ENCODE peak calls at places on chromosomes 2 and 18, in nine cellular contexts. One of them, this sample, is unnamed.

GRCh38 chr2:22281033-22281432 is 1103.9 kb upstream of the KLHL29 start:
- DNase-seq in heart right ventricle: peak
- DNase-seq in lower leg skin: no peak
- DNase-seq in fibroblast of pulmonary artery: peak
- DNase-seq in endodermal cell: no peak
- DNase-seq in kidney epithelial cell: no peak
- DNase-seq in HFF-Myc: no peak
- DNase-seq in cardiac fibroblast: peak
- DNase-seq in IMR-90: peak
- DNase-seq in this sample: peak

GRCh38 chr2:24659862-24660261 is 133.3 kb downstream of the PTRHD1 start:
- DNase-seq in IMR-90: no peak
- DNase-seq in endodermal cell: no peak
- DNase-seq in HFF-Myc: no peak
- DNase-seq in heart right ventricle: no peak
- DNase-seq in fibroblast of pulmonary artery: no peak
- DNase-seq in cardiac fibroblast: no peak
- DNase-seq in kidney epithelial cell: no peak
- DNase-seq in lower leg skin: no peak
- DNase-seq in this sample: no peak

GRCh38 chr2:219658861-219659260 is 31.4 kb downstream of the SLC4A3 start:
- DNase-seq in fibroblast of pulmonary artery: no peak
- DNase-seq in cardiac fibroblast: no peak
- DNase-seq in lower leg skin: no peak
- DNase-seq in IMR-90: no peak
- DNase-seq in heart right ventricle: no peak
- DNase-seq in kidney epithelial cell: no peak
- DNase-seq in endodermal cell: peak
- DNase-seq in HFF-Myc: no peak
- DNase-seq in this sample: no peak

GRCh38 chr2:124145982-124146381 is 120.9 kb downstream of the CNTNAP5 start:
- DNase-seq in IMR-90: no peak
- DNase-seq in heart right ventricle: no peak
- DNase-seq in fibroblast of pulmonary artery: no peak
- DNase-seq in cardiac fibroblast: no peak
- DNase-seq in lower leg skin: no peak
- DNase-seq in HFF-Myc: no peak
- DNase-seq in endodermal cell: no peak
- DNase-seq in kidney epithelial cell: no peak
- DNase-seq in this sample: no peak

GRCh38 chr2:232571026-232571474 is 20.6 kb downstream of the EIF4E2 start:
- DNase-seq in endodermal cell: no peak
- DNase-seq in heart right ventricle: no peak
- DNase-seq in HFF-Myc: peak
- DNase-seq in lower leg skin: no peak
- DNase-seq in kidney epithelial cell: no peak
- DNase-seq in fibroblast of pulmonary artery: no peak
- DNase-seq in IMR-90: peak
- DNase-seq in cardiac fibroblast: no peak
- DNase-seq in this sample: peak

GRCh38 chr18:30601541-30601940 is 441.0 kb downstream of the DSC3 start:
- DNase-seq in IMR-90: no peak
- DNase-seq in fibroblast of pulmonary artery: no peak
- DNase-seq in cardiac fibroblast: no peak
- DNase-seq in HFF-Myc: no peak
- DNase-seq in endodermal cell: no peak
- DNase-seq in heart right ventricle: no peak
- DNase-seq in kidney epithelial cell: no peak
- DNase-seq in lower leg skin: no peak
- DNase-seq in this sample: no peak

GRCh38 chr2:216911008-216911407 is 51.1 kb upstream of the TNP1 start:
- DNase-seq in kidney epithelial cell: no peak
- DNase-seq in heart right ventricle: no peak
- DNase-seq in fibroblast of pulmonary artery: no peak
- DNase-seq in HFF-Myc: no peak
- DNase-seq in endodermal cell: no peak
- DNase-seq in cardiac fibroblast: no peak
- DNase-seq in IMR-90: no peak
- DNase-seq in lower leg skin: no peak
- DNase-seq in this sample: no peak

GRCh38 chr18:73079920-73080319 is 212.1 kb upstream of the NETO1 start:
- DNase-seq in fibroblast of pulmonary artery: no peak
- DNase-seq in heart right ventricle: no peak
- DNase-seq in IMR-90: no peak
- DNase-seq in kidney epithelial cell: no peak
- DNase-seq in HFF-Myc: no peak
- DNase-seq in endodermal cell: no peak
- DNase-seq in cardiac fibroblast: no peak
- DNase-seq in lower leg skin: no peak
- DNase-seq in this sample: no peak

GRCh38 chr2:18498531-18498930 is 61.9 kb downstream of the RDH14 start:
- DNase-seq in cardiac fibroblast: no peak
- DNase-seq in fibroblast of pulmonary artery: no peak
- DNase-seq in kidney epithelial cell: no peak
- DNase-seq in lower leg skin: no peak
- DNase-seq in endodermal cell: no peak
- DNase-seq in IMR-90: no peak
- DNase-seq in heart right ventricle: no peak
- DNase-seq in HFF-Myc: no peak
- DNase-seq in this sample: peak

GRCh38 chr18:13540783-13541182 is 185.6 kb downstream of the FAM210A start:
- DNase-seq in endodermal cell: peak
- DNase-seq in HFF-Myc: no peak
- DNase-seq in IMR-90: no peak
- DNase-seq in fibroblast of pulmonary artery: no peak
- DNase-seq in heart right ventricle: no peak
- DNase-seq in kidney epithelial cell: no peak
- DNase-seq in lower leg skin: no peak
- DNase-seq in cardiac fibroblast: no peak
- DNase-seq in this sample: no peak

GRCh38 chr2:202824901-202825300 is 46.7 kb downstream of the ICA1L start:
- DNase-seq in fibroblast of pulmonary artery: no peak
- DNase-seq in lower leg skin: no peak
- DNase-seq in kidney epithelial cell: no peak
- DNase-seq in heart right ventricle: no peak
- DNase-seq in HFF-Myc: no peak
- DNase-seq in cardiac fibroblast: no peak
- DNase-seq in IMR-90: peak
- DNase-seq in endodermal cell: no peak
- DNase-seq in this sample: peak

GRCh38 chr2:179981085-179981484 is 26.0 kb downstream of the CWC22 start:
- DNase-seq in endodermal cell: no peak
- DNase-seq in HFF-Myc: peak
- DNase-seq in fibroblast of pulmonary artery: peak
- DNase-seq in cardiac fibroblast: peak
- DNase-seq in lower leg skin: no peak
- DNase-seq in IMR-90: peak
- DNase-seq in kidney epithelial cell: no peak
- DNase-seq in heart right ventricle: no peak
- DNase-seq in this sample: peak

GRCh38 chr2:3179208-3179607 is 198.4 kb downstream of the EIPR1 start:
- DNase-seq in heart right ventricle: no peak
- DNase-seq in fibroblast of pulmonary artery: no peak
- DNase-seq in HFF-Myc: no peak
- DNase-seq in cardiac fibroblast: no peak
- DNase-seq in endodermal cell: peak
- DNase-seq in kidney epithelial cell: no peak
- DNase-seq in lower leg skin: no peak
- DNase-seq in IMR-90: no peak
- DNase-seq in this sample: no peak
- TF ChIP-seq CTCF in heart right ventricle: no peak
- TF ChIP-seq CTCF in fibroblast of pulmonary artery: no peak
- TF ChIP-seq CTCF in HFF-Myc: peak
- TF ChIP-seq CTCF in cardiac fibroblast: no peak
- TF ChIP-seq CTCF in endodermal cell: peak
- TF ChIP-seq CTCF in kidney epithelial cell: peak
- TF ChIP-seq CTCF in lower leg skin: no peak
- TF ChIP-seq CTCF in IMR-90: no peak
- TF ChIP-seq CTCF in this sample: peak

GRCh38 chr18:55433140-55433539 is 154.9 kb downstream of the TCF4 start:
- DNase-seq in cardiac fibroblast: no peak
- DNase-seq in kidney epithelial cell: no peak
- DNase-seq in lower leg skin: no peak
- DNase-seq in HFF-Myc: no peak
- DNase-seq in endodermal cell: no peak
- DNase-seq in fibroblast of pulmonary artery: no peak
- DNase-seq in heart right ventricle: no peak
- DNase-seq in IMR-90: no peak
- DNase-seq in this sample: no peak

GRCh38 chr18:55430026-55430425 is 158.0 kb downstream of the TCF4 start:
- DNase-seq in heart right ventricle: no peak
- DNase-seq in kidney epithelial cell: no peak
- DNase-seq in lower leg skin: no peak
- DNase-seq in fibroblast of pulmonary artery: no peak
- DNase-seq in endodermal cell: no peak
- DNase-seq in HFF-Myc: no peak
- DNase-seq in IMR-90: no peak
- DNase-seq in cardiac fibroblast: no peak
- DNase-seq in this sample: no peak

GRCh38 chr18:55435592-55435991 is 152.4 kb downstream of the TCF4 start:
- DNase-seq in kidney epithelial cell: no peak
- DNase-seq in lower leg skin: no peak
- DNase-seq in cardiac fibroblast: no peak
- DNase-seq in HFF-Myc: no peak
- DNase-seq in fibroblast of pulmonary artery: no peak
- DNase-seq in endodermal cell: no peak
- DNase-seq in IMR-90: no peak
- DNase-seq in heart right ventricle: no peak
- DNase-seq in this sample: peak

GRCh38 chr18:55432307-55433040 is 155.5 kb downstream of the TCF4 start:
- DNase-seq in heart right ventricle: no peak
- DNase-seq in kidney epithelial cell: no peak
- DNase-seq in lower leg skin: no peak
- DNase-seq in fibroblast of pulmonary artery: no peak
- DNase-seq in cardiac fibroblast: no peak
- DNase-seq in HFF-Myc: no peak
- DNase-seq in IMR-90: no peak
- DNase-seq in endodermal cell: no peak
- DNase-seq in this sample: no peak

DNA sequence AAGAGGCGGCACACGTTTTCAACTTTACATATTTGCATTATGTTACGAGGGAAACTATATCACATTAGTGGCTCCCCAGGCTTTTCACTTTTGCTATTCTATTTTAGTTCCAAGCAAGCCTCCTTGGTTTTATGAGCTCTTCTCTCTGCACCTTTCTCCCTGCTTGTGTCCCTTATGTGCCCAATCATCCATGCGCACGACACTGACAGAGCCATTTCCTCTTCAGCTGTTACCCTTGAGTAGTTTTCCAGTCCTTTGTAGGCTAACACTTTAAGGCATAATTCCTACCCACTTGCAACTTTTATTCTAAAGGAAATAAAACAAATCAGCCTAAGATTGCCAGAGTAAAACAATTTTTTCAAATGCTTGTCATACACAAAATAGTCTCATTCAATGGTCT is 154.3 kb downstream of the TCF4 start:
- DNase-seq in cardiac fibroblast: no peak
- DNase-seq in HFF-Myc: no peak
- DNase-seq in lower leg skin: no peak
- DNase-seq in fibroblast of pulmonary artery: no peak
- DNase-seq in kidney epithelial cell: no peak
- DNase-seq in heart right ventricle: no peak
- DNase-seq in IMR-90: no peak
- DNase-seq in endodermal cell: no peak
- DNase-seq in this sample: no peak
- H3K4me3 ChIP-seq in cardiac fibroblast: no peak
- H3K4me3 ChIP-seq in HFF-Myc: no peak
- H3K4me3 ChIP-seq in lower leg skin: no peak
- H3K4me3 ChIP-seq in fibroblast of pulmonary artery: no peak
- H3K4me3 ChIP-seq in kidney epithelial cell: no peak
- H3K4me3 ChIP-seq in heart right ventricle: no peak
- H3K4me3 ChIP-seq in IMR-90: no peak
- H3K4me3 ChIP-seq in endodermal cell: no peak
- H3K4me3 ChIP-seq in this sample: no peak

GRCh38 chr2:53403836-53404413 is 363.7 kb upstream of the CHAC2 start:
- DNase-seq in IMR-90: peak
- DNase-seq in endodermal cell: no peak
- DNase-seq in kidney epithelial cell: peak
- DNase-seq in HFF-Myc: no peak
- DNase-seq in fibroblast of pulmonary artery: peak
- DNase-seq in heart right ventricle: no peak
- DNase-seq in cardiac fibroblast: peak
- DNase-seq in lower leg skin: no peak
- DNase-seq in this sample: peak

DNA sequence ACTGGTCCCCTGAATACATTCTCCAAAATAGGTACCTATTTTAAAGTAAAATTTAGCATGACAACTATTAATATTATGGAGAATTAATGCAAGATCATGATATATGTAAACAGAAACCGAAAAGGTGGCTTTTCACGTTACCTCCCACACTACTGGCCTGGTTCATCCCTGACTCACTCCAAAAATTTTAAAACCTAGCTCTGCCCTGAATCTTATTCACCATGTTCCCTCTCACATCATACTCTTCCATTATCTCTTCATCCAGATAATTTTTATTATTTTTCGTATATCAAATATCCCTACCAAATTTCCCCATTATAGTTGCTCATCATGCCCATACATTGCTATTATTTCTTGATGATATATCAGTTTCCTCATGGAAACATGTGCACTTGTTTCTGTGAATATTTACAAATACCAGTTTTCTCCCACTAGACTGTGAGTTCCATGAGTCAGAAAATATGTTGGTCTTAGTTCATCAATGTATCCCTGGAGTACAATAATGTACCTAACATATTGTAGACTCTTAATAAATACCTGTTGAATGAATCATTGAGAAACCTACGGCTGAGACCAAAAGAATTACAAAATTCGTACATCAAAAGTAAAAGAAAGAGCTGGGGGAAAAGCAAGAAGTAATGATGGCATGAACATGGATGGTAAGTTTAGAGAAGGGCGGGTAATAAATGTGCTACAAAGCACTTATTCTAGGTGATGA is 360.1 kb upstream of the CHAC2 start:
- DNase-seq in heart right ventricle: no peak
- DNase-seq in endodermal cell: no peak
- DNase-seq in kidney epithelial cell: peak
- DNase-seq in fibroblast of pulmonary artery: no peak
- DNase-seq in cardiac fibroblast: no peak
- DNase-seq in HFF-Myc: no peak
- DNase-seq in IMR-90: peak
- DNase-seq in lower leg skin: no peak
- DNase-seq in this sample: peak
- TF ChIP-seq CTCF in heart right ventricle: no peak
- TF ChIP-seq CTCF in endodermal cell: no peak
- TF ChIP-seq CTCF in kidney epithelial cell: no peak
- TF ChIP-seq CTCF in fibroblast of pulmonary artery: no peak
- TF ChIP-seq CTCF in cardiac fibroblast: no peak
- TF ChIP-seq CTCF in HFF-Myc: no peak
- TF ChIP-seq CTCF in IMR-90: no peak
- TF ChIP-seq CTCF in lower leg skin: no peak
- TF ChIP-seq CTCF in this sample: no peak

DNA sequence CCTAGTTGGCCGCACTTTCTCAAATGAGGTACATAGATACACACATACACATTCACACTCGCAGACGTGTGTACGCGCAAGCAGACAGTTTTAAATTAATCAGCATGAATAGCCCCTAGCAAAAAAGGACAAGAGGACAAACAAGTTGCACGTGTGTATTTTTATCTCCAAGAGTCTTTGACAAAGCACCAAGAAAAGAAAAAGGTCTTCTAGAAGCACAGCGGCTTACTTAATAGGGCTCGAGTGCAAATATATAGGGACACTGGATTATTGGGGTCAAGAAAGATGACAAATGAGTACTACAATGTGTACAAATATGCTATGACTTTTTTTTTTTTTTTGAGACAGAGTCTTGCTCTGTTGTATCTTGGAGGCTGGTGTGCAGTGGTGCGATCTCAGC is 1.7 kb upstream of the BCL2 start:
- DNase-seq in heart right ventricle: no peak
- DNase-seq in HFF-Myc: no peak
- DNase-seq in cardiac fibroblast: no peak
- DNase-seq in kidney epithelial cell: no peak
- DNase-seq in lower leg skin: no peak
- DNase-seq in fibroblast of pulmonary artery: no peak
- DNase-seq in IMR-90: no peak
- DNase-seq in endodermal cell: no peak
- DNase-seq in this sample: no peak
- H3K4me3 ChIP-seq in heart right ventricle: no peak
- H3K4me3 ChIP-seq in HFF-Myc: peak
- H3K4me3 ChIP-seq in cardiac fibroblast: no peak
- H3K4me3 ChIP-seq in kidney epithelial cell: no peak
- H3K4me3 ChIP-seq in lower leg skin: no peak
- H3K4me3 ChIP-seq in fibroblast of pulmonary artery: no peak
- H3K4me3 ChIP-seq in IMR-90: no peak
- H3K4me3 ChIP-seq in endodermal cell: peak
- H3K4me3 ChIP-seq in this sample: peak

This sample was measured in choroid plexus epithelial cell.